ENCODE peak calls at places on chromosomes 6 and 20, in four cellular contexts. B is mesenchymal stem cell, O is H9, L is IMR-90. K is an unnamed sample.

GRCh38 chr6:143027058-143027457 is 33.6 kb upstream of the AIG1 start:
- DNase-seq in L (peak), O (peak), B (peak), K (peak)

GRCh38 chr6:62390413-62390812 is 104.4 kb upstream of the KHDRBS2 start:
- DNase-seq in L (no peak), B (no peak), O (no peak), K (no peak)

GRCh38 chr6:28474441-28475219 is 31.3 kb upstream of the ZSCAN23 start:
- DNase-seq in B (peak), O (no peak), L (peak), K (peak)

GRCh38 chr20:25285091-25285647 is 37.3 kb downstream of the PYGB start:
- DNase-seq in L (no peak), O (no peak), B (no peak), K (no peak)

GRCh38 chr20:5474646-5475550 is 158.1 kb upstream of the PROKR2 start:
- DNase-seq in O (no peak), B (no peak), L (no peak), K (no peak)

GRCh38 chr6:132412656-132413500 is 11.6 kb upstream of the MOXD1 start:
- DNase-seq in L (peak), B (no peak), O (no peak), K (no peak)

GRCh38 chr6:134882426-134883038 is 67.4 kb downstream of the ALDH8A1 start:
- DNase-seq in L (peak), B (peak), O (peak), K (peak)

GRCh38 chr6:111899531-111899930 is 26.3 kb upstream of the FYN start:
- DNase-seq in B (no peak), L (no peak), O (no peak), K (no peak)

GRCh38 chr20:54350415-54350814 is 125.0 kb upstream of the DOK5 start:
- DNase-seq in L (peak), B (no peak), O (no peak), K (no peak)

GRCh38 chr6:26392932-26393636 is 9.0 kb upstream of the BTN3A1 start:
- DNase-seq in L (no peak), O (no peak), B (no peak), K (no peak)

GRCh38 chr6:145891126-145891525 is 73.0 kb downstream of the SHPRH start:
- DNase-seq in L (peak), B (peak), O (no peak), K (no peak)

GRCh38 chr6:218153-219018 is 73.9 kb upstream of the DUSP22 start:
- DNase-seq in B (no peak), O (no peak), L (no peak), K (no peak)

GRCh38 chr6:18119236-18119635 is 3.2 kb downstream of the NHLRC1 start:
- DNase-seq in B (no peak), O (no peak), L (no peak), K (no peak)

GRCh38 chr6:53979468-53980067 is 131.7 kb upstream of the MLIP start:
- DNase-seq in O (no peak), L (peak), B (peak), K (peak)

GRCh38 chr6:132020138-132020551 is 69.0 kb upstream of the CCN2 start:
- DNase-seq in L (peak), O (no peak), B (no peak), K (no peak)

GRCh38 chr20:1150218-1150617 is 31.8 kb downstream of the PSMF1 start:
- DNase-seq in L (peak), B (peak), O (no peak), K (no peak)

GRCh38 chr20:47464380-47465101 is 37.1 kb upstream of the NCOA3 start:
- DNase-seq in O (no peak), L (peak), B (peak), K (no peak)

GRCh38 chr6:154403803-154404202 is 47.2 kb upstream of the IPCEF1 start:
- DNase-seq in L (peak), O (no peak), B (peak), K (no peak)

GRCh38 chr6:23036401-23036983 is 467.1 kb downstream of the HDGFL1 start:
- DNase-seq in L (peak), O (no peak), B (no peak), K (no peak)

GRCh38 chr6:155244434-155244833 is 19.4 kb upstream of the CLDN20 start:
- DNase-seq in O (no peak), L (no peak), B (no peak), K (no peak)

GRCh38 chr20:37464173-37464572 is 56.9 kb upstream of the NNAT start:
- DNase-seq in O (no peak), B (no peak), L (no peak), K (no peak)

GRCh38 chr6:169073311-169073710 is 180.3 kb downstream of the THBS2 start:
- DNase-seq in L (peak), B (peak), O (no peak), K (no peak)

GRCh38 chr20:48723308-48724264 is 104.2 kb downstream of the PREX1 start:
- DNase-seq in B (peak), L (no peak), O (no peak), K (no peak)

GRCh38 chr6:144659202-144659731 is 374.1 kb downstream of the UTRN start:
- DNase-seq in B (peak), O (peak), L (peak), K (peak)

GRCh38 chr6:125924169-125924568 is 32.4 kb upstream of the HINT3 start:
- DNase-seq in L (no peak), O (no peak), B (peak), K (no peak)

GRCh38 chr6:11771473-11772048 is 7.0 kb downstream of the ADTRP start:
- DNase-seq in O (no peak), B (peak), L (peak), K (no peak)

GRCh38 chr6:147930743-147931142 is 411.9 kb upstream of the SASH1 start:
- DNase-seq in B (no peak), L (no peak), O (no peak), K (no peak)

GRCh38 chr6:18053071-18053475 is 65.6 kb upstream of the KIF13A start:
- DNase-seq in O (no peak), L (peak), B (peak), K (no peak)

GRCh38 chr6:107489636-107490567 is at the start of gene SOBP:
- DNase-seq in B (peak), L (peak), O (peak), K (peak)

GRCh38 chr6:130216630-130217029 is 6.1 kb downstream of the SAMD3 start:
- DNase-seq in O (no peak), L (no peak), B (no peak), K (no peak)

GRCh38 chr20:62531046-62531838 is 55.4 kb upstream of the GATA5 start:
- DNase-seq in O (no peak), B (no peak), L (no peak), K (no peak)

GRCh38 chr6:148885154-148885870 is 138.5 kb downstream of the UST start:
- DNase-seq in B (peak), L (peak), O (no peak), K (no peak)

GRCh38 chr6:78999737-79000136 is 78.3 kb downstream of the PHIP start:
- DNase-seq in O (no peak), L (peak), B (no peak), K (no peak)

GRCh38 chr6:3665608-3666007 is 85.9 kb downstream of the PXDC1 start:
- DNase-seq in O (no peak), B (no peak), L (no peak), K (no peak)

GRCh38 chr20:2108987-2109386 is 7.4 kb downstream of the STK35 start:
- DNase-seq in B (peak), L (peak), O (no peak), K (no peak)

GRCh38 chr20:57474816-57475215 is 50.1 kb downstream of the CTCFL start:
- DNase-seq in O (no peak), B (no peak), L (no peak), K (no peak)

DNA sequence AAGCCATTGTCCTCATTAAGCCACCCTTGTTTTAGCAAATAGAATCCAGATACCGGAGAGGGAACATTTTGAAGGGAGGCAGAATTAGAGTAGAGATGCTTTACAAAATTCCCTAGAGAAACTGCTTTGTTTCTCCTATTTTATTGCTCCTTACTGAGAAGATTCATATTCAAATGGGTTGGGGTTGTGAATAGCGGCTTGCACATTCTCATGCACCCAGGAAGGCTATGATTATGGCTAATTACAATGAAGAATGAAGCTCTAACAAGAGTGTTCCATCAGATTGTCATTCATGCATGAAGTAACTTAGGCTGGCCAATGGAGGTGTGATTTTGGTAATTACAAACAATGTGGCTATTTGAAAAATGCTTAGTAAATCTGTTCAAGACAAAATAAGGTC is 129.5 kb downstream of the PACRG start:
- DNase-seq in L (no peak), O (no peak), B (no peak), K (no peak)
- H3K18ac ChIP-seq in L (no peak), O (no peak), B (no peak), K (no peak)

GRCh38 chr20:63897978-63898561 is 3.1 kb downstream of the DNAJC5 start:
- DNase-seq in O (no peak), L (no peak), B (no peak), K (no peak)
- H3K23ac ChIP-seq in O (no peak), L (peak), B (no peak), K (no peak)

GRCh38 chr6:41426888-41427641 is 91.7 kb downstream of the NCR2 start:
- DNase-seq in O (no peak), L (no peak), B (no peak), K (no peak)
- H3K18ac ChIP-seq in O (no peak), L (no peak), B (no peak), K (peak)

GRCh38 chr20:24086121-24086520 is 97.5 kb upstream of the GGTLC1 start:
- DNase-seq in L (no peak), O (no peak), B (no peak), K (no peak)
- H3K23ac ChIP-seq in L (no peak), O (no peak), B (no peak), K (no peak)

DNA sequence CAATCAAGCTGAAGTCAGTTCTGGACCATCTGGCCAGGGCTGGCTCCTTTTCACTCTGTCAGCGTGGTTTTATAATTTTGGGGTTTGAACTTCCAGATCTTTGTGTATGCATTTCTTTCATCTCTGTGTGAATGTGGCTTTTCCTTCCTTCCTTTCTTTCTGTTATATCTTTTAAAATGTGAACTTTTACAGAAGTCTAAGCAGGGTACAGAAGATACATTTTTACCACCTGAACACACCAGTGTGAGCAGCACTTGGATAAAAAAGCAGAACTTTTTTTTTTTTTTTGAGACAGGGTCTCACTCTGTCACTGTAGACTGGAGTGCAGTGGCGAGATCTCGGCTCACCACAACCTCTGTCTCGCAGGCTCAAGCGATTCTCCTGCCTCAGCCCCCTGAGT is 20.4 kb downstream of the CEBPB start:
- DNase-seq in L (no peak), B (no peak), O (no peak), K (no peak)
- H3K18ac ChIP-seq in L (no peak), B (no peak), O (no peak), K (no peak)